ENCODE peak calls at places on chromosomes 11 and 22, in six cellular contexts. J, I, A, Q, E and O are unnamed samples.

GRCh38 chr11:124069429-124070401 is 28.6 kb upstream of the OR10G7 start:
- DNase-seq in J (peak), I (peak), A (no peak), Q (peak), E (peak), O (no peak)

GRCh38 chr22:41885116-41885515 is 29.8 kb downstream of the SHISA8 start:
- DNase-seq in J (no peak), I (no peak), A (no peak), Q (no peak), E (no peak), O (no peak)

GRCh38 chr11:94130589-94131362 is 2.1 kb downstream of the PANX1 start:
- DNase-seq in J (peak), I (no peak), A (no peak), Q (peak), E (no peak), O (no peak)

GRCh38 chr11:17498058-17498457 is 21.4 kb upstream of the ABCC8 start:
- DNase-seq in J (no peak), I (no peak), A (no peak), Q (no peak), E (no peak), O (no peak)

GRCh38 chr22:50169774-50170341 is 673 bp upstream of the PANX2 start:
- DNase-seq in J (no peak), I (peak), A (no peak), Q (peak), E (no peak), O (no peak)

GRCh38 chr11:59193741-59194140 is 19.0 kb downstream of the MPEG1 start:
- DNase-seq in J (no peak), I (no peak), A (no peak), Q (no peak), E (no peak), O (no peak)

GRCh38 chr22:47432683-47433082 is 670.2 kb downstream of the TBC1D22A start:
- DNase-seq in J (no peak), I (no peak), A (no peak), Q (no peak), E (no peak), O (no peak)

GRCh38 chr22:47568700-47569099 is 806.2 kb downstream of the TBC1D22A start:
- DNase-seq in J (no peak), I (no peak), A (no peak), Q (no peak), E (no peak), O (no peak)

GRCh38 chr22:24421428-24421931 is 5.9 kb upstream of the ADORA2A start:
- DNase-seq in J (no peak), I (no peak), A (no peak), Q (peak), E (no peak), O (peak)

GRCh38 chr11:32013603-32014002 is 77.3 kb upstream of the RCN1 start:
- DNase-seq in J (no peak), I (no peak), A (no peak), Q (no peak), E (no peak), O (no peak)

GRCh38 chr11:67563354-67564114 is 20.1 kb upstream of the GSTP1 start:
- DNase-seq in J (peak), I (no peak), A (no peak), Q (peak), E (no peak), O (no peak)

GRCh38 chr11:74205181-74205580 is 34.1 kb downstream of the PPME1 start:
- DNase-seq in J (no peak), I (no peak), A (no peak), Q (no peak), E (no peak), O (no peak)

GRCh38 chr22:36194971-36195370 is 6.6 kb downstream of the APOL4 start:
- DNase-seq in J (peak), I (peak), A (no peak), Q (peak), E (peak), O (no peak)

GRCh38 chr11:57315491-57315890 is 9.3 kb downstream of the TNKS1BP1 start:
- DNase-seq in J (no peak), I (no peak), A (no peak), Q (no peak), E (peak), O (no peak)

GRCh38 chr11:111707039-111707690 is 59.0 kb downstream of the PPP2R1B start:
- DNase-seq in J (peak), I (no peak), A (no peak), Q (peak), E (no peak), O (no peak)

GRCh38 chr11:124915541-124916369 is 3.3 kb upstream of the HEPN1 start:
- DNase-seq in J (peak), I (no peak), A (no peak), Q (peak), E (no peak), O (no peak)

GRCh38 chr11:2077061-2077802 is 62.0 kb downstream of the IGF2 start:
- DNase-seq in J (peak), I (peak), A (no peak), Q (peak), E (no peak), O (no peak)

GRCh38 chr11:58394195-58394594 is 12.5 kb downstream of the OR5B3 start:
- DNase-seq in J (peak), I (no peak), A (no peak), Q (peak), E (no peak), O (no peak)

GRCh38 chr11:44977493-44977984 is 26.9 kb upstream of the TP53I11 start:
- DNase-seq in J (peak), I (no peak), A (no peak), Q (no peak), E (peak), O (no peak)

GRCh38 chr22:50178871-50179869 is 6.5 kb upstream of the TRABD start:
- DNase-seq in J (no peak), I (no peak), A (peak), Q (no peak), E (no peak), O (no peak)

GRCh38 chr11:59559886-59560285 is 48.5 kb downstream of the OR4D9 start:
- DNase-seq in J (no peak), I (no peak), A (no peak), Q (no peak), E (no peak), O (no peak)

GRCh38 chr22:25403752-25404471 is 160.6 kb upstream of the GRK3 start:
- DNase-seq in J (peak), I (no peak), A (no peak), Q (peak), E (no peak), O (no peak)

GRCh38 chr11:64744544-64745218 is 739 bp upstream of the RASGRP2 start:
- DNase-seq in J (no peak), I (peak), A (peak), Q (no peak), E (peak), O (peak)

GRCh38 chr11:73528013-73528412 is 69.9 kb downstream of the FAM168A start:
- DNase-seq in J (no peak), I (no peak), A (no peak), Q (no peak), E (no peak), O (no peak)

GRCh38 chr11:120952503-120953229 is 71.2 kb upstream of the TBCEL start:
- DNase-seq in J (peak), I (peak), A (no peak), Q (peak), E (peak), O (peak)

GRCh38 chr11:45095691-45096010 is 50.8 kb upstream of the PRDM11 start:
- DNase-seq in J (no peak), I (no peak), A (no peak), Q (no peak), E (no peak), O (no peak)

GRCh38 chr11:117097567-117098268 is 510 bp downstream of the SIK3 start:
- DNase-seq in J (no peak), I (peak), A (no peak), Q (peak), E (peak), O (peak)

GRCh38 chr11:612201-612960 is 3.4 kb downstream of the IRF7 start:
- DNase-seq in J (no peak), I (no peak), A (no peak), Q (peak), E (no peak), O (no peak)

GRCh38 chr11:111942826-111943225 is 5.7 kb downstream of the DIXDC1 start:
- DNase-seq in J (peak), I (no peak), A (no peak), Q (peak), E (no peak), O (no peak)

GRCh38 chr11:117638913-117639543 is 158.0 kb downstream of the DSCAML1 start:
- DNase-seq in J (no peak), I (no peak), A (no peak), Q (no peak), E (no peak), O (no peak)

GRCh38 chr11:18145025-18145424 is 12.7 kb downstream of the MRGPRX3 start:
- DNase-seq in J (no peak), I (no peak), A (no peak), Q (peak), E (no peak), O (no peak)

GRCh38 chr22:30877662-30878515 is 90.7 kb downstream of the MORC2 start:
- DNase-seq in J (peak), I (no peak), A (no peak), Q (no peak), E (no peak), O (no peak)

GRCh38 chr22:35313311-35314121 is 13.8 kb downstream of the TOM1 start:
- DNase-seq in J (peak), I (no peak), A (no peak), Q (peak), E (no peak), O (no peak)

GRCh38 chr11:79481795-79482194 is 41.0 kb upstream of the TENM4 start:
- DNase-seq in J (no peak), I (no peak), A (no peak), Q (no peak), E (no peak), O (no peak)